ENCODE peak calls at places on chromosomes 3 and 15, in five cellular contexts. G is IMR-90, T is glutamatergic neuron, Y is WTC11, Z is AG09309. B is an unnamed sample.

GRCh38 chr15:73326157-73326556 is 42.6 kb downstream of the HCN4 start:
- DNase-seq in G (no peak), T (no peak), Y (no peak), Z (no peak), B (peak; percentile 30)

GRCh38 chr15:101539492-101539891 is 50.0 kb upstream of the PCSK6 start:
- DNase-seq in G (no peak), T (no peak), Y (no peak), Z (no peak), B (no peak)

GRCh38 chr3:88003115-88003755 is 55.6 kb downstream of the CGGBP1 start:
- DNase-seq in G (peak; percentile 49), T (no peak), Y (no peak), Z (no peak), B (peak; percentile 27)

GRCh38 chr15:64635486-64635815 is 139.9 kb downstream of the RBPMS2 start:
- DNase-seq in G (peak; percentile 86), T (no peak), Y (no peak), Z (peak; percentile 61), B (no peak)

GRCh38 chr3:55440406-55440708 is 46.7 kb downstream of the WNT5A start:
- DNase-seq in G (no peak), T (no peak), Y (no peak), Z (no peak), B (no peak)

GRCh38 chr3:117084277-117084676 is 374.7 kb downstream of the TUSC7 start:
- DNase-seq in G (no peak), T (no peak), Y (no peak), Z (no peak), B (no peak)

GRCh38 chr3:124851136-124851535 is 36.0 kb downstream of the ITGB5 start:
- DNase-seq in G (no peak), T (no peak), Y (no peak), Z (no peak), B (no peak)

GRCh38 chr3:113805249-113805648 is 33.3 kb upstream of the GRAMD1C start:
- DNase-seq in G (no peak), T (no peak), Y (no peak), Z (no peak), B (no peak)

GRCh38 chr3:4977001-4977888 is 2.0 kb upstream of the BHLHE40 start:
- DNase-seq in G (peak; percentile 84), T (no peak), Y (peak; percentile 67), Z (no peak), B (peak; percentile 75)

GRCh38 chr3:151379083-151379734 is 5.3 kb downstream of the P2RY12 start:
- DNase-seq in G (no peak), T (peak; percentile 69), Y (peak; percentile 66), Z (no peak), B (no peak)

GRCh38 chr15:94287794-94288246 is 56.5 kb downstream of the MCTP2 start:
- DNase-seq in G (no peak), T (no peak), Y (no peak), Z (no peak), B (peak; percentile 44)

GRCh38 chr3:134597390-134597975 is 53.3 kb downstream of the KY start:
- DNase-seq in G (no peak), T (no peak), Y (no peak), Z (no peak), B (no peak)

GRCh38 chr3:159616234-159616825 is 372.3 kb upstream of the IL12A start:
- DNase-seq in G (peak; percentile 68), T (peak; percentile 33), Y (peak; percentile 59), Z (no peak), B (no peak)

GRCh38 chr3:17800232-17800631 is 57.8 kb upstream of the TBC1D5 start:
- DNase-seq in G (no peak), T (no peak), Y (no peak), Z (no peak), B (no peak)

GRCh38 chr15:83066034-83066760 is 855 bp downstream of the BTBD1 start:
- DNase-seq in G (no peak), T (no peak), Y (no peak), Z (no peak), B (no peak)

GRCh38 chr15:25545017-25545416 is 106.2 kb upstream of the UBE3A start:
- DNase-seq in G (peak; percentile 47), T (no peak), Y (no peak), Z (no peak), B (no peak)

GRCh38 chr15:90190606-90191343 is 10.4 kb upstream of the SEMA4B start:
- DNase-seq in G (no peak), T (no peak), Y (no peak), Z (no peak), B (peak; percentile 51)

GRCh38 chr3:10205461-10206165 is 40.9 kb downstream of the IRAK2 start:
- DNase-seq in G (peak; percentile 95), T (no peak), Y (no peak), Z (no peak), B (no peak)

GRCh38 chr3:186596568-186597287 is 16.1 kb upstream of the AHSG start:
- DNase-seq in G (peak; percentile 16), T (no peak), Y (no peak), Z (no peak), B (no peak)

GRCh38 chr15:25248583-25249235 is 190.1 kb downstream of the UBE3A start:
- DNase-seq in G (no peak), T (peak; percentile 2), Y (peak; percentile 2), Z (no peak), B (peak; percentile 9)

GRCh38 chr3:159620873-159621272 is 367.8 kb upstream of the IL12A start:
- DNase-seq in G (peak; percentile 88), T (no peak), Y (no peak), Z (peak; percentile 52), B (no peak)

GRCh38 chr15:73564255-73564654 is 68.9 kb downstream of the NPTN start:
- DNase-seq in G (peak; percentile 47), T (peak; percentile 18), Y (no peak), Z (no peak), B (no peak)

GRCh38 chr3:168884353-168884903 is 779.1 kb downstream of the MECOM start:
- DNase-seq in G (peak; percentile 87), T (no peak), Y (no peak), Z (peak; percentile 84), B (no peak)

GRCh38 chr15:98304366-98304765 is 343.9 kb downstream of the ARRDC4 start:
- DNase-seq in G (no peak), T (no peak), Y (no peak), Z (no peak), B (no peak)

GRCh38 chr3:50260027-50260941 is 8.7 kb upstream of the SEMA3B start:
- DNase-seq in G (peak; percentile 86), T (peak; percentile 97), Y (peak; percentile 94), Z (no peak), B (peak; percentile 99)

GRCh38 chr15:63487076-63487757 is 17.2 kb upstream of the USP3 start:
- DNase-seq in G (peak; percentile 61), T (peak; percentile 94), Y (peak; percentile 95), Z (no peak), B (peak; percentile 78)

GRCh38 chr3:27559835-27560234 is 75.7 kb upstream of the SLC4A7 start:
- DNase-seq in G (peak; percentile 88), T (no peak), Y (no peak), Z (peak; percentile 78), B (no peak)

GRCh38 chr15:66885281-66885915 is 180.0 kb upstream of the SMAD3 start:
- DNase-seq in G (no peak), T (no peak), Y (no peak), Z (no peak), B (no peak)

GRCh38 chr3:97687734-97688133 is 76.8 kb upstream of the ARL6 start:
- DNase-seq in G (no peak), T (no peak), Y (peak; percentile 41), Z (no peak), B (no peak)

GRCh38 chr15:27869697-27870281 is 229.3 kb downstream of the OCA2 start:
- DNase-seq in G (no peak), T (no peak), Y (no peak), Z (no peak), B (no peak)

GRCh38 chr3:104521606-104522336 is 844.9 kb upstream of the ALCAM start:
- DNase-seq in G (no peak), T (no peak), Y (no peak), Z (no peak), B (no peak)

DNA sequence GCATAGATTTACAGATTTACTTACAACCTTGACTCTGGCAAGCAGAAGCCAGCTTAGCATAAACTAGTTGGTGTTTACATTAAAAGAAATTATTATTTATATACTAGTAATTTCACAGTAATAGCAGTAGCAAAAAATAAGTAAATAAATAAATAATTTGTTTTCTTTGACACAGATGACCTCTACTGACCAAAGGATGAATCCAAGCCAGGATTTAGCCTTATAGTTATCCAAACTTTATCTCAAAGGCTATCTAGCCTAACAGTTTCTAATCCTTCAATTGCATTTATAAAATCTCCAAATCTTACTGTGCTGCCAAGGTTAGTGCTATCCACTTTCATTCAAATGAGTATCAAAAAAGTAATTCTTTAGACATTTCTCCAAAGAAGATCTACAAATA is 64.3 kb downstream of the FRMD5 start:
- DNase-seq in G (no peak), T (no peak), Y (no peak), Z (no peak), B (no peak)
- TF ChIP-seq CTCF in G (peak; percentile 19), T (no peak), Y (no peak), Z (peak; percentile 18), B (no peak)

GRCh38 chr3:60841355-60841754 is 409.9 kb downstream of the FHIT start:
- DNase-seq in G (no peak), T (no peak), Y (no peak), Z (peak; percentile 16), B (no peak)
- TF ChIP-seq CTCF in G (no peak), T (no peak), Y (no peak), Z (no peak), B (no peak)

DNA sequence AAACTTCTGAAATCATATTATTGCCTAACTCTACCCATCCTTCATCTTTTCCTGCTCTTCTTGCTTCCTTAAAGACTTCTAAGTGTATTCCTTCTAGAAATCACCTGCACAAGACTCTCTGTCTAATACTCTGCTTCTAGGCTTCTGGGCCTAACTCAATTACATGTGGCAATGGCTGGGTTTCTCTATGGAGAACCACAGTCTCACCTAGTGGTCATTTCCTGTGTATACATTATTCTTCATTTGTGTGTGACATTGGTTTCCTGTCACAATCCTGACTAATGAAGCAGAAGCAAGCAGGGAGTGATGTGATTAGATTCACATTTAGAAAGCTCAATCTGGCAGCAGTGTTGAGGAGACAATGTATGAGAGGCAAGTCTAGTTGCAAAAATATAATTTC is 16.9 kb upstream of the CLDN1 start:
- DNase-seq in G (peak; percentile 83), T (no peak), Y (no peak), Z (no peak), B (no peak)
- TF ChIP-seq CTCF in G (peak; percentile 32), T (peak; percentile 21), Y (no peak), Z (peak; percentile 32), B (no peak)

GRCh38 chr3:173006006-173006405 is 135.0 kb downstream of the SPATA16 start:
- DNase-seq in G (no peak), T (no peak), Y (no peak), Z (no peak), B (no peak)

GRCh38 chr3:173004681-173005080 is 136.4 kb downstream of the SPATA16 start:
- DNase-seq in G (no peak), T (no peak), Y (no peak), Z (no peak), B (no peak)

GRCh38 chr3:173007079-173007723 is 133.8 kb downstream of the SPATA16 start:
- DNase-seq in G (no peak), T (no peak), Y (no peak), Z (no peak), B (no peak)

GRCh38 chr3:173008978-173009377 is 132.1 kb downstream of the SPATA16 start:
- DNase-seq in G (no peak), T (no peak), Y (no peak), Z (no peak), B (no peak)

GRCh38 chr3:173009410-173009809 is 131.6 kb downstream of the SPATA16 start:
- DNase-seq in G (no peak), T (no peak), Y (no peak), Z (no peak), B (no peak)
- TF ChIP-seq CTCF in G (no peak), T (no peak), Y (no peak), Z (no peak), B (no peak)

GRCh38 chr3:149397528-149397927 is 20.1 kb upstream of the TM4SF1 start:
- DNase-seq in G (no peak), T (no peak), Y (no peak), Z (no peak), B (no peak)
- TF ChIP-seq CTCF in G (no peak), T (no peak), Y (no peak), Z (no peak), B (no peak)